ENCODE peak calls at places on chromosomes 5 and 9, in four cellular contexts. One of them, this sample, is unnamed.

GRCh38 chr9:117340422-117340821 is 74.4 kb downstream of the ASTN2 start:
- DNase-seq in activated CD8-positive, alpha-beta memory T cell treated with anti-CD3 and anti-CD28 coated beads, Interleukin-2, amount 10 ng/mL, durations not matched to agents 7 days and 5 days: no peak
- DNase-seq in astrocyte of the cerebellum: no peak
- DNase-seq in substantia nigra: no peak
- DNase-seq in this sample: no peak

GRCh38 chr5:137309290-137309689 is 189.8 kb downstream of the SPOCK1 start:
- DNase-seq in substantia nigra: no peak
- DNase-seq in activated CD8-positive, alpha-beta memory T cell treated with anti-CD3 and anti-CD28 coated beads, Interleukin-2, amount 10 ng/mL, durations not matched to agents 7 days and 5 days: no peak
- DNase-seq in astrocyte of the cerebellum: no peak
- DNase-seq in this sample: no peak

GRCh38 chr9:135339378-135339973 is 140.1 kb upstream of the PPP1R26 start:
- DNase-seq in activated CD8-positive, alpha-beta memory T cell treated with anti-CD3 and anti-CD28 coated beads, Interleukin-2, amount 10 ng/mL, durations not matched to agents 7 days and 5 days: no peak
- DNase-seq in substantia nigra: no peak
- DNase-seq in astrocyte of the cerebellum: no peak
- DNase-seq in this sample: no peak

GRCh38 chr9:107251756-107252322 is 31.2 kb upstream of the RAD23B start:
- DNase-seq in activated CD8-positive, alpha-beta memory T cell treated with anti-CD3 and anti-CD28 coated beads, Interleukin-2, amount 10 ng/mL, durations not matched to agents 7 days and 5 days: no peak
- DNase-seq in substantia nigra: no peak
- DNase-seq in astrocyte of the cerebellum: peak
- DNase-seq in this sample: no peak

GRCh38 chr9:33464045-33464636 is 9.6 kb downstream of the NOL6 start:
- DNase-seq in activated CD8-positive, alpha-beta memory T cell treated with anti-CD3 and anti-CD28 coated beads, Interleukin-2, amount 10 ng/mL, durations not matched to agents 7 days and 5 days: no peak
- DNase-seq in astrocyte of the cerebellum: no peak
- DNase-seq in substantia nigra: no peak
- DNase-seq in this sample: no peak

GRCh38 chr5:179553875-179554274 is 3.5 kb downstream of the RUFY1 start:
- DNase-seq in astrocyte of the cerebellum: no peak
- DNase-seq in activated CD8-positive, alpha-beta memory T cell treated with anti-CD3 and anti-CD28 coated beads, Interleukin-2, amount 10 ng/mL, durations not matched to agents 7 days and 5 days: no peak
- DNase-seq in substantia nigra: no peak
- DNase-seq in this sample: no peak

GRCh38 chr9:71910602-71911060 is 362 bp downstream of the ABHD17B start:
- DNase-seq in substantia nigra: no peak
- DNase-seq in astrocyte of the cerebellum: no peak
- DNase-seq in activated CD8-positive, alpha-beta memory T cell treated with anti-CD3 and anti-CD28 coated beads, Interleukin-2, amount 10 ng/mL, durations not matched to agents 7 days and 5 days: peak
- DNase-seq in this sample: no peak

GRCh38 chr9:137167752-137168574 is 1.9 kb downstream of the LRRC26 start:
- DNase-seq in activated CD8-positive, alpha-beta memory T cell treated with anti-CD3 and anti-CD28 coated beads, Interleukin-2, amount 10 ng/mL, durations not matched to agents 7 days and 5 days: no peak
- DNase-seq in astrocyte of the cerebellum: no peak
- DNase-seq in substantia nigra: no peak
- DNase-seq in this sample: no peak

GRCh38 chr5:158874814-158875213 is 224.9 kb downstream of the EBF1 start:
- DNase-seq in activated CD8-positive, alpha-beta memory T cell treated with anti-CD3 and anti-CD28 coated beads, Interleukin-2, amount 10 ng/mL, durations not matched to agents 7 days and 5 days: no peak
- DNase-seq in substantia nigra: no peak
- DNase-seq in astrocyte of the cerebellum: no peak
- DNase-seq in this sample: no peak

GRCh38 chr5:173714551-173715428 is 98.3 kb upstream of the BOD1 start:
- DNase-seq in astrocyte of the cerebellum: peak
- DNase-seq in substantia nigra: no peak
- DNase-seq in activated CD8-positive, alpha-beta memory T cell treated with anti-CD3 and anti-CD28 coated beads, Interleukin-2, amount 10 ng/mL, durations not matched to agents 7 days and 5 days: no peak
- DNase-seq in this sample: no peak

GRCh38 chr9:101999441-101999840 is 261.0 kb upstream of the GRIN3A start:
- DNase-seq in substantia nigra: no peak
- DNase-seq in activated CD8-positive, alpha-beta memory T cell treated with anti-CD3 and anti-CD28 coated beads, Interleukin-2, amount 10 ng/mL, durations not matched to agents 7 days and 5 days: no peak
- DNase-seq in astrocyte of the cerebellum: no peak
- DNase-seq in this sample: no peak

GRCh38 chr5:42843675-42844292 is 32.1 kb upstream of the SELENOP start:
- DNase-seq in substantia nigra: no peak
- DNase-seq in astrocyte of the cerebellum: no peak
- DNase-seq in activated CD8-positive, alpha-beta memory T cell treated with anti-CD3 and anti-CD28 coated beads, Interleukin-2, amount 10 ng/mL, durations not matched to agents 7 days and 5 days: no peak
- DNase-seq in this sample: no peak